ENCODE peak calls at places on chromosomes 12 and 14, in four cellular contexts. One of them, this sample, is unnamed.

GRCh38 chr14:62711351-62712023 is 333.8 kb downstream of the KCNH5 start:
- DNase-seq in A549: no peak
- DNase-seq in fibroblast of mammary gland: no peak
- DNase-seq in lower lobe of right lung: no peak
- DNase-seq in this sample: no peak

GRCh38 chr12:67355428-67356385 is 86.5 kb downstream of the CAND1 start:
- DNase-seq in A549: peak; percentile 54
- DNase-seq in lower lobe of right lung: no peak
- DNase-seq in fibroblast of mammary gland: peak; percentile 74
- DNase-seq in this sample: no peak

GRCh38 chr12:10341892-10342509 is 34.3 kb downstream of the KLRD1 start:
- DNase-seq in lower lobe of right lung: no peak
- DNase-seq in fibroblast of mammary gland: peak; percentile 19
- DNase-seq in A549: no peak
- DNase-seq in this sample: no peak

GRCh38 chr12:49863946-49864816 is 21.3 kb upstream of the BCDIN3D start:
- DNase-seq in lower lobe of right lung: no peak
- DNase-seq in fibroblast of mammary gland: no peak
- DNase-seq in A549: no peak
- DNase-seq in this sample: no peak

GRCh38 chr12:50287271-50287670 is 4.0 kb upstream of the LIMA1 start:
- DNase-seq in fibroblast of mammary gland: no peak
- DNase-seq in lower lobe of right lung: no peak
- DNase-seq in A549: no peak
- DNase-seq in this sample: no peak

GRCh38 chr12:123071401-123072304 is 79.2 kb downstream of the PITPNM2 start:
- DNase-seq in A549: no peak
- DNase-seq in fibroblast of mammary gland: peak; percentile 28
- DNase-seq in lower lobe of right lung: no peak
- DNase-seq in this sample: peak; percentile 73

GRCh38 chr12:87320724-87321123 is 708.5 kb downstream of the C12orf50 start:
- DNase-seq in fibroblast of mammary gland: peak; percentile 25
- DNase-seq in A549: no peak
- DNase-seq in lower lobe of right lung: no peak
- DNase-seq in this sample: no peak

GRCh38 chr12:124808276-124808675 is 55.4 kb downstream of the SCARB1 start:
- DNase-seq in lower lobe of right lung: no peak
- DNase-seq in fibroblast of mammary gland: no peak
- DNase-seq in A549: no peak
- DNase-seq in this sample: no peak

GRCh38 chr14:34085695-34086094 is 134.8 kb upstream of the EGLN3 start:
- DNase-seq in A549: no peak
- DNase-seq in lower lobe of right lung: no peak
- DNase-seq in fibroblast of mammary gland: no peak
- DNase-seq in this sample: no peak

GRCh38 chr14:63276492-63277342 is 42.0 kb downstream of the GPHB5 start:
- DNase-seq in A549: peak; percentile 43
- DNase-seq in lower lobe of right lung: no peak
- DNase-seq in fibroblast of mammary gland: peak; percentile 64
- DNase-seq in this sample: no peak

GRCh38 chr12:93904124-93904523 is 226.9 kb downstream of the CRADD start:
- DNase-seq in lower lobe of right lung: no peak
- DNase-seq in A549: no peak
- DNase-seq in fibroblast of mammary gland: no peak
- DNase-seq in this sample: no peak

GRCh38 chr14:29521526-29522137 is 406.0 kb downstream of the PRKD1 start:
- DNase-seq in lower lobe of right lung: no peak
- DNase-seq in A549: no peak
- DNase-seq in fibroblast of mammary gland: peak; percentile 40
- DNase-seq in this sample: no peak

GRCh38 chr12:93229494-93230310 is 148.0 kb upstream of the NUDT4 start:
- DNase-seq in A549: peak; percentile 61
- DNase-seq in fibroblast of mammary gland: peak; percentile 88
- DNase-seq in lower lobe of right lung: no peak
- DNase-seq in this sample: no peak

GRCh38 chr12:116561181-116561821 is 2.1 kb downstream of the MAP1LC3B2 start:
- DNase-seq in A549: no peak
- DNase-seq in lower lobe of right lung: no peak
- DNase-seq in fibroblast of mammary gland: no peak
- DNase-seq in this sample: no peak

GRCh38 chr12:108597559-108598471 is at the start of gene TMEM119:
- DNase-seq in A549: no peak
- DNase-seq in fibroblast of mammary gland: peak; percentile 85
- DNase-seq in lower lobe of right lung: no peak
- DNase-seq in this sample: peak; percentile 69

GRCh38 chr12:7961395-7962188 is 25.6 kb upstream of the SLC2A3 start:
- DNase-seq in fibroblast of mammary gland: peak; percentile 57
- DNase-seq in lower lobe of right lung: no peak
- DNase-seq in A549: no peak
- DNase-seq in this sample: no peak

GRCh38 chr12:130576286-130576933 is 139.7 kb downstream of the RIMBP2 start:
- DNase-seq in A549: no peak
- DNase-seq in fibroblast of mammary gland: no peak
- DNase-seq in lower lobe of right lung: no peak
- DNase-seq in this sample: no peak

GRCh38 chr12:130574402-130574801 is 141.7 kb downstream of the RIMBP2 start:
- DNase-seq in fibroblast of mammary gland: no peak
- DNase-seq in A549: no peak
- DNase-seq in lower lobe of right lung: no peak
- DNase-seq in this sample: no peak

GRCh38 chr12:130579231-130579630 is 136.9 kb downstream of the RIMBP2 start:
- DNase-seq in lower lobe of right lung: no peak
- DNase-seq in fibroblast of mammary gland: no peak
- DNase-seq in A549: no peak
- DNase-seq in this sample: no peak

GRCh38 chr12:130573235-130573634 is 142.9 kb downstream of the RIMBP2 start:
- DNase-seq in fibroblast of mammary gland: no peak
- DNase-seq in A549: no peak
- DNase-seq in lower lobe of right lung: no peak
- DNase-seq in this sample: no peak

GRCh38 chr12:130577348-130577747 is 138.8 kb downstream of the RIMBP2 start:
- DNase-seq in A549: no peak
- DNase-seq in lower lobe of right lung: no peak
- DNase-seq in fibroblast of mammary gland: no peak
- DNase-seq in this sample: no peak
- H3K4me3 ChIP-seq in A549: no peak overlapping the region
- H3K4me3 ChIP-seq in lower lobe of right lung: no peak overlapping the region
- H3K4me3 ChIP-seq in fibroblast of mammary gland: no peak overlapping the region
- H3K4me3 ChIP-seq in this sample: no peak overlapping the region

GRCh38 chr14:101077511-101078074 is 174.1 kb upstream of the RTL1 start:
- DNase-seq in A549: no peak
- DNase-seq in lower lobe of right lung: no peak
- DNase-seq in fibroblast of mammary gland: no peak
- DNase-seq in this sample: no peak
- H3K4me3 ChIP-seq in A549: no peak overlapping the region
- H3K4me3 ChIP-seq in lower lobe of right lung: no peak overlapping the region
- H3K4me3 ChIP-seq in fibroblast of mammary gland: peak overlapping the region; percentile 6
- H3K4me3 ChIP-seq in this sample: no peak overlapping the region

GRCh38 chr12:6200266-6201198 is at the start of gene CD9:
- DNase-seq in lower lobe of right lung: peak; percentile 88
- DNase-seq in A549: peak; percentile 78
- DNase-seq in fibroblast of mammary gland: no peak
- DNase-seq in this sample: peak; percentile 64

GRCh38 chr12:6201199-6201608 is 1.0 kb downstream of the CD9 start:
- DNase-seq in lower lobe of right lung: peak; percentile 68
- DNase-seq in fibroblast of mammary gland: no peak
- DNase-seq in A549: peak; percentile 67
- DNase-seq in this sample: peak; percentile 62

GRCh38 chr12:6202846-6203245 is 2.6 kb downstream of the CD9 start:
- DNase-seq in fibroblast of mammary gland: no peak
- DNase-seq in A549: no peak
- DNase-seq in lower lobe of right lung: no peak
- DNase-seq in this sample: no peak

GRCh38 chr12:6201775-6202292 is 1.6 kb downstream of the CD9 start:
- DNase-seq in A549: no peak
- DNase-seq in lower lobe of right lung: no peak
- DNase-seq in fibroblast of mammary gland: peak; percentile 45
- DNase-seq in this sample: no peak

GRCh38 chr12:6202331-6202730 is 2.1 kb downstream of the CD9 start:
- DNase-seq in fibroblast of mammary gland: no peak
- DNase-seq in A549: no peak
- DNase-seq in lower lobe of right lung: no peak
- DNase-seq in this sample: no peak
- H3K4me3 ChIP-seq in fibroblast of mammary gland: no peak overlapping the region
- H3K4me3 ChIP-seq in A549: no peak overlapping the region
- H3K4me3 ChIP-seq in lower lobe of right lung: peak overlapping the region; percentile 82
- H3K4me3 ChIP-seq in this sample: peak overlapping the region; percentile 79

DNA sequence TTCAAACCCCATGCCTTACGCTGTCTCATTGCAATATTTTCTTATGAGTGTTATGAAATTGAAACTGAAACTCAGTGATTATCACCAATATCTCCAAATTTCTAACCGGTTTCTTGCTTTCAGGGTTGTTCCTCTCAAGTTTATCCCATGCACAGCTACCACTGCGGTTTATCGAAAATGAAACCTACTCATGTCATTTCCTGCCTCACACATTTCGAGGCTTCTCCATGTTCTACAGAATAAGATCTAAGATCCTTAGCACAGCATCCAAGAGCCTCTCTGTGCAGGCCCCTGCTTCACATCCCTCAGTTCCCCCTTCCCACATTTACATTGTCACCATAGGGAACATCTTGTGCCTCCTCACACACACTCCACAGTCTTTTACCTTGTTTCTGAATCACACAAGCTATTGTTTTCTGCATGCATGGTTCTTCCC is 45.5 kb upstream of the FAR2 start:
- DNase-seq in A549: no peak
- DNase-seq in fibroblast of mammary gland: no peak
- DNase-seq in lower lobe of right lung: no peak
- DNase-seq in this sample: no peak
- H3K4me3 ChIP-seq in A549: no peak overlapping the region
- H3K4me3 ChIP-seq in fibroblast of mammary gland: no peak overlapping the region
- H3K4me3 ChIP-seq in lower lobe of right lung: no peak overlapping the region
- H3K4me3 ChIP-seq in this sample: no peak overlapping the region

GRCh38 chr12:27398466-27398865 is 48.1 kb upstream of the SMCO2 start:
- DNase-seq in A549: no peak
- DNase-seq in fibroblast of mammary gland: no peak
- DNase-seq in lower lobe of right lung: no peak
- DNase-seq in this sample: no peak
- H3K4me3 ChIP-seq in A549: no peak overlapping the region
- H3K4me3 ChIP-seq in fibroblast of mammary gland: no peak overlapping the region
- H3K4me3 ChIP-seq in lower lobe of right lung: no peak overlapping the region
- H3K4me3 ChIP-seq in this sample: no peak overlapping the region

DNA sequence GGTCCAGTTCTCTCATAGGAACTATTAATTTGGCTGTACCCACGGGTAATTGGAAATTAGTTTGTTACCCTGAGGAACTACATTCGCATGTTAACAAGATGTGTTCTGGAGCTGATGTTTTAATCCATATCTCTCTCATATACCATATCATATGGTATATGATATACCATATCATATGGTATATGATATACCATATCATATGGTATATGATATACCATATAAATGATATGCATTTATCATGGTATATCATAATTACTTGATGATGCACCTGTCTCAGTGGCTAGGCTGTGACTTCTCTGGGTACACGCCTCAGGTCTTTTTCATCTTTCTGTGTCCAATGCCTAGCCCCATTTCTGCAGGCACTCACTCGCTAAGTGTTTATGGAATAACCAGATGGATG is 13.0 kb downstream of the KCNK10 start:
- DNase-seq in lower lobe of right lung: no peak
- DNase-seq in A549: no peak
- DNase-seq in fibroblast of mammary gland: no peak
- DNase-seq in this sample: no peak
- H3K4me3 ChIP-seq in lower lobe of right lung: no peak overlapping the region
- H3K4me3 ChIP-seq in A549: no peak overlapping the region
- H3K4me3 ChIP-seq in fibroblast of mammary gland: no peak overlapping the region
- H3K4me3 ChIP-seq in this sample: no peak overlapping the region

GRCh38 chr12:110615171-110615570 is 1.2 kb downstream of the TCTN1 start:
- DNase-seq in fibroblast of mammary gland: no peak
- DNase-seq in lower lobe of right lung: no peak
- DNase-seq in A549: no peak
- DNase-seq in this sample: no peak
- H3K4me3 ChIP-seq in fibroblast of mammary gland: no peak overlapping the region
- H3K4me3 ChIP-seq in lower lobe of right lung: no peak overlapping the region
- H3K4me3 ChIP-seq in A549: no peak overlapping the region
- H3K4me3 ChIP-seq in this sample: peak overlapping the region; percentile 80

This sample was measured in psoas muscle.